ENCODE peak calls at places on chromosomes 2 and 18, in six cellular contexts. U, Q, S, K, L and I are unnamed samples. For H3K4me1, the result is how much of the 10 kb centered on the place peaks cover.

GRCh38 chr2:99598435-99598834 is 108.6 kb upstream of the REV1 start:
- DNase-seq in U (no peak), Q (no peak), S (no peak), K (no peak), L (no peak), I (no peak)

GRCh38 chr2:10384089-10384734 is 63.9 kb downstream of the ODC1 start:
- DNase-seq in U (no peak), Q (no peak), S (no peak), K (no peak), L (no peak), I (no peak)

GRCh38 chr2:179612591-179613298 is 248.7 kb downstream of the ZNF385B start:
- DNase-seq in U (no peak), Q (no peak), S (no peak), K (no peak), L (no peak), I (no peak)

GRCh38 chr2:68741238-68741637 is 6.6 kb downstream of the ARHGAP25 start:
- DNase-seq in U (no peak), Q (no peak), S (no peak), K (no peak), L (no peak), I (no peak)

GRCh38 chr2:20487030-20487391 is 40.1 kb downstream of the RHOB start:
- DNase-seq in U (no peak), Q (no peak), S (peak), K (no peak), L (no peak), I (peak)

GRCh38 chr2:172072279-172072678 is 13.0 kb upstream of the DLX1 start:
- DNase-seq in U (no peak), Q (no peak), S (no peak), K (no peak), L (no peak), I (no peak)

GRCh38 chr18:34977787-34978532 is 63.3 kb upstream of the MAPRE2 start:
- DNase-seq in U (no peak), Q (peak), S (no peak), K (peak), L (no peak), I (peak)

GRCh38 chr2:209940923-209941322 is 61.5 kb upstream of the RPE start:
- DNase-seq in U (no peak), Q (no peak), S (no peak), K (no peak), L (no peak), I (no peak)

GRCh38 chr2:50315366-50315765 is 716.6 kb downstream of the NRXN1 start:
- DNase-seq in U (no peak), Q (no peak), S (no peak), K (no peak), L (no peak), I (no peak)

GRCh38 chr2:238099709-238100048 is 461 bp upstream of the ESPNL start:
- DNase-seq in U (peak), Q (no peak), S (no peak), K (no peak), L (no peak), I (no peak)

GRCh38 chr2:55771612-55772011 is 78.0 kb upstream of the PNPT1 start:
- DNase-seq in U (no peak), Q (no peak), S (no peak), K (no peak), L (peak), I (no peak)

GRCh38 chr2:70922591-70923234 is 13.0 kb upstream of the ATP6V1B1 start:
- DNase-seq in U (peak), Q (no peak), S (no peak), K (peak), L (no peak), I (peak)

GRCh38 chr2:155266579-155266978 is 568.1 kb downstream of the KCNJ3 start:
- DNase-seq in U (no peak), Q (no peak), S (no peak), K (no peak), L (no peak), I (no peak)

GRCh38 chr18:7221424-7222155 is 9.3 kb upstream of the LRRC30 start:
- DNase-seq in U (no peak), Q (peak), S (no peak), K (no peak), L (peak), I (peak)

GRCh38 chr2:42513252-42513918 is 19.6 kb upstream of the KCNG3 start:
- DNase-seq in U (no peak), Q (no peak), S (no peak), K (no peak), L (peak), I (peak)

GRCh38 chr2:160828076-160828475 is 332.2 kb upstream of the TANK start:
- DNase-seq in U (no peak), Q (no peak), S (no peak), K (no peak), L (no peak), I (no peak)

GRCh38 chr2:188582206-188582605 is 290.5 kb downstream of the GULP1 start:
- DNase-seq in U (no peak), Q (no peak), S (no peak), K (no peak), L (no peak), I (no peak)

GRCh38 chr2:229725716-229726346 is 11.5 kb upstream of the DNER start:
- DNase-seq in U (no peak), Q (no peak), S (no peak), K (no peak), L (peak), I (peak)

GRCh38 chr18:37385846-37386435 is 179.7 kb downstream of the CELF4 start:
- DNase-seq in U (no peak), Q (no peak), S (no peak), K (no peak), L (peak), I (no peak)

GRCh38 chr2:191677091-191677645 is 768 bp upstream of the NABP1 start:
- DNase-seq in U (no peak), Q (peak), S (no peak), K (no peak), L (no peak), I (peak)

GRCh38 chr18:71293322-71293721 is 1004.5 kb downstream of the SOCS6 start:
- DNase-seq in U (no peak), Q (no peak), S (no peak), K (no peak), L (no peak), I (no peak)

GRCh38 chr18:76588591-76589303 is 93.7 kb upstream of the ZNF516 start:
- DNase-seq in U (no peak), Q (no peak), S (no peak), K (no peak), L (no peak), I (no peak)

DNA sequence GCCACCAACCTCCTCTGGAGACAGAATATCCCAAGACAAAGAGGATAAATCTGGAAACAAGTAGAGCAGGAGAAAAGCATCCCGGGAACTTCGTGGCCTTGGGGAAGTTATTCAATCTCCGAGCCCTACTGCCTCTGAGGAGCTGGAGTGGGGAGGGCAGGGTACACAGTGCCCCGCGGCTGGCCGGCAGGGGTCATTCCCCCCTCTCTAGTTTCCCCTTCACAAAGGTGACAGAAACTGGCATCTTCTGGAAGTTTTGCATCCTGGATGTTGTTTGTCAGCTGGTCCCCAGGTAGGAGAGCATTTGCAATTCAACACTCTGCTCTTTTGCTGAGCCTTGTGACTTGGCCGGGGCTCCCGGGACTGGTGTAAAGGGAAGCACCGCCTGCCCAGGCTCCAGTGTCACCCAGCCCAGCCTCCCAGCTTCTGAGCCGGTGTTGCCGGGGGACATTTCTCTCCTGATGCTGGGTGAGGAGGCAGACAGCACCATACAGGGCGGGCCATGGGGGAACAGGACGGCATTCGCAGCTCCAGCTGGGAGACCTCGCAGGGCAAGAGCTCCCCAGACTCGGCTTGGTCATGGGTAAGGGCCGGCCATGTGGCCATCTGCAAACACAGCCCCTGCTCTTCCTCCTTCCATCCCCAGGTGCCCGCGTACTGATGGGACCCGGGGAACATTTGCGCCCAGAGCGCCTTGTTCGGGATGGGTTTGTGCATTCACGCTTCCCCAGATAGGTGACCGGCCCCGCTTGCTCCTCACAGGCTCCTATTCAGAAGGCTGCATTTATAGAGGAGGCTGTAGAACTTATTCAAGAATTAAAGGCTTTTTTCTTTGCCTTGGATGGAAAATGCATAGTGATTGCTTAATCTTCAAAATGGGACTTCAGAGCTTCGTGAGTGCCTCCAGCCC is 7.4 kb upstream of the NTSR2 start:
- DNase-seq in U (no peak), Q (no peak), S (peak), K (peak), L (no peak), I (peak)
- H3K27ac ChIP-seq in U (no peak), Q (no peak), S (no peak), K (no peak), L (no peak), I (no peak)

DNA sequence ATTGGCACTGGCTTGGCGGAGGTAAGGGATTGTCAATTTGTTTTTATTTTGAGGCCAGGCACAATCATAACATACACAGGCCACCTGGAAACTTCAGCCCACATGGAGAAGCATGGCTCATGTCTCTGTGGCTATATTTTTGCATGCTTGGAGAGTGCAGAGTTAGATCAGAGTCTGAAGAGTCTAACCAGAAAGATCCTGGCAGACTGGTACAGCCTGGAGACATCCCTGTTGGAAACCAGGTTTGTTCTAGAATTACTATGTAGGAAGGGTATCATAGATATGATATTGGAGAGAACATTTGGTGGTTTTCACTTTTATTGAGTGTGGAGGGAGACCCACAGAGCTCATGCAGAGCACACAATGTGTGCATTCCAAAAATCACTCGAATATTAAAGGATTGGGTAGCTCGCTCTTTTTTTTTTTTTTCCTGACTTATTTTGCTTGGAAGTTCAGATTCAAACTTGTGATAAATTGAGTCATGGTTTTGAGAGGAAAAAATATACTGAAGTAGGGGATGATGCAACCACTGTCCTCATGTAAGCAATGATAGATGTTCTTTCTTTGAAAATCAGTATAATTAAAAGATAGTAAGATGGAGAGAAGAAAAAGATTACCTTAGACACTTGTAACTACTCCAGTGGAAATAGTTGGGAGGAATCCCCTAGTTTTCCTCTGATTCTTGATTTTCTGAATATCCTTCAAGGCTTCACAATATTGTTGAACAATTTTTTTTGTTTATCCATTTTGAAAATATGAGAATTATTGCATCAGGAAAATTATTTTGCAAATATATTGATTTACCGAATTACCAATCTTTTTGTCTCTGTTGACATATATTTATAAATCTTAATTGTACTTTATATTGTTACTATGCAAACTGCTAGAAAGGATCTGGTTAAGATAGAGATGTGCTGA is 185.7 kb upstream of the ZEB2 start:
- DNase-seq in U (no peak), Q (no peak), S (no peak), K (no peak), L (no peak), I (no peak)
- H3K4me1 ChIP-seq in U (under half), Q (under half), S (under half), K (under half), L (under half), I (under half)

DNA sequence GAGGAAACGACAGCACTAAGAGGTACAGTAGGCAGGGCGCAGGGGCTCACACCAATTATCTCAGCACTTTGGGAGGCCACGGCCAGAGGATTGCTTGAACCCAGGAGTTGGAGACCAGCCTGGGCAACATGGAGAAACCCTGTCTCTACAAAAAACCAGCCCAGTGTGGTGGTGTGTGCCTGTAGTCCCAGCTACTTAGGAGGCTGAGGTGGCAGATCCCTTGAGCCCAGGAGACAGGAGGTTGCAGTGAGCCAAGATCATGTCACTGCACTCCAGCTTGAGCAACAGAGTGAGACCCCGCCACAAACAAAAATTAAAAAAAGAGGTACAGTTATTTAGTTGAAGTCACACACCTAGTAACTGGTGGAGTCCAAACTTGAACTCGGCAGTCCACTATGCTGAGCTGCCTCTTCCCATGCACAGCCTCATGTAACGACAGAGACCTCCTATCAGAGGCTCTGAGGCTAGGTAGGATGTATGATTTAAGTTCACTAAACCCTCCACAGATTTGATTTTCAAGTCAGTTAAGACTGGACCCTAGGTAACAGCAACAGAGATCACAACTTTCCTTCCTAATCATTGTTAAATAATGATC is 8.7 kb downstream of the STK17B start:
- DNase-seq in U (no peak), Q (no peak), S (no peak), K (no peak), L (no peak), I (no peak)
- TF ChIP-seq POLR2A in U (no peak), Q (no peak), S (no peak), K (no peak), L (no peak), I (no peak)

DNA sequence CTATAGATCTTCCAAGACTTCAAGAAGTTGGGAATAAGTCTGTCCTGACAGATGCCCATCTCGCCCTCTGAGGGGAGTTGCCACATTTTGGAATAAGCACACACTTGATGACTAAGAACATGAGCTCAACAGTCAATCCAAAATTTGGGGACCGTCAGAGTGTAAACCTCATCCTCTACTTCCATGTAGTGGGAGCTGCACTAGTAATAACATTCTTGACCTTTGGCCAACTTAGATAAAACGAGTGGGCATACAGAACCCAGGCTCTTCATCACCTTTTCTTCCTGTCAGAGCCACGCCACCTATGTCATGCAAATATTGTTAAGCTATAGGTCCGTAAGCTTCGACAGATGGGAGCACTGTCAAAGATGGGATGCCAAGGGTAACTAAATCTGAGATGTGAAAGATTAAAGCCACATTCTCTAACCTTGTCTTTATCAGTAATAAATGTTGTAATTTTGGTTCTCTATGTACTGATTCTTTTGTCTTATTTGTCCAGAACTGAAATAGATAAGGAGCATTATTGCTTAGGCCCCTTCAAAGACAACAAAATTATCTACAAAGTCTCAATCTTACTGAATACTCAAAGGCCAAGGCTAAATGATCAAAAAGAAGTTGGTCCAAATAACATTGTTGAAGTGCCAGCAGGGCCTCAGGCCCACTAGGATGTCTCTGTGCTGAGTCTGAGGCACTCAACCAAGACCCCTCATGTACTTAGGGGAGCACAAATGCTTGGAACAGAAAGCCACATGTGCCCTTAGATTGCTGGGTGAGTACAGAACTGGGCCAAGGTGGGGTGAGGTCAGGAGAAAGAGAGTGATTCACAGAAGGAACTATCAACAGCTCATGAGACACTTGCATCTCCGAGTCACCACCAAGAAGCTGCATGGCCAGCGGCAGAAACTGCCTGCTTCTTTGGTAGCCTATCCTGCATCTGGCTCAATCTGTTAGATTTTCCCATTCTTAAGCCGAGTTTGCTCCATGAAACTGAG is 15.0 kb downstream of the CDH2 start:
- DNase-seq in U (no peak), Q (no peak), S (no peak), K (no peak), L (no peak), I (no peak)
- H3K27ac ChIP-seq in U (no peak), Q (peak), S (no peak), K (no peak), L (no peak), I (peak)

DNA sequence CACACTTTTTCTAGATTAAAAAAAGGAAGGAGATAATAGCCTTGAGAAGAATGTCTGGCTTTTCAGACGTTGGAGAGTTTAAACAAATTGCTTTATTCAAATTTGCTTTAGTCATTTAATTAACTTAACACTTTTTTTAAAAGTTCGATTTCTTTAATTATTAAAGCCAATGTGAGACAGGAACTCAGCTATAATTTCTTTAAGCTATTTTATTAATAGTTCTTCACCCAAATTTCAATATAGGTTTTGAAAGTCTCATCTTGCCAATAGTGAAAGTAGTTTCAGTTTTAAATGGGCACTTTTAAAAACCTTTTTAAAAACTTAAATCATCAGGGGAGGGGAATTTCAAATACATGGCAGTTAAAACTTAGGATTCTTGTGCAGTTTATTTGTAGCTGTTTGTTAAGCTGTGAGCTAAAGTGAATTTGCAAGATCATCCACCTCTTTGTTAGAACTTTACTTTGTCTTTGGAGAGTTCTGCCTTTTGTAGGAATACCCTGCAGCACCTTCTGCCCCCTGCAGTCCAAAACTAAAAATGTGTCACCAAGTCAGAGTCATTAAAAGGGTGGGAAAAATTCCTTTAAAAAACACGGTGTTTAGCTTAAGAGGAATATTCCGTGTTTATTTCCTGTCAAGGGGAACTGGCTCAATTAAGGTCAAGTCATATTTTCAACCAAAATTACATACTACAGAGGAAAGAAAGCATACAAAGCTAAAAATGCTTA is 4.6 kb downstream of the TGIF1 start:
- DNase-seq in U (no peak), Q (peak), S (no peak), K (no peak), L (no peak), I (peak)
- H3K4me1 ChIP-seq in U (half or more), Q (under half), S (under half), K (under half), L (under half), I (under half)

GRCh38 chr2:60552851-60553495 is 481 bp downstream of the BCL11A start:
- DNase-seq in U (no peak), Q (no peak), S (no peak), K (peak), L (no peak), I (no peak)

GRCh38 chr2:60555066-60555793 is 1.8 kb upstream of the BCL11A start:
- DNase-seq in U (no peak), Q (peak), S (peak), K (peak), L (peak), I (peak)

GRCh38 chr2:60553496-60553991 is at the start of gene BCL11A:
- DNase-seq in U (no peak), Q (peak), S (no peak), K (peak), L (peak), I (peak)

GRCh38 chr2:60554649-60555065 is 1.2 kb upstream of the BCL11A start:
- DNase-seq in U (no peak), Q (no peak), S (no peak), K (peak), L (no peak), I (no peak)

DNA sequence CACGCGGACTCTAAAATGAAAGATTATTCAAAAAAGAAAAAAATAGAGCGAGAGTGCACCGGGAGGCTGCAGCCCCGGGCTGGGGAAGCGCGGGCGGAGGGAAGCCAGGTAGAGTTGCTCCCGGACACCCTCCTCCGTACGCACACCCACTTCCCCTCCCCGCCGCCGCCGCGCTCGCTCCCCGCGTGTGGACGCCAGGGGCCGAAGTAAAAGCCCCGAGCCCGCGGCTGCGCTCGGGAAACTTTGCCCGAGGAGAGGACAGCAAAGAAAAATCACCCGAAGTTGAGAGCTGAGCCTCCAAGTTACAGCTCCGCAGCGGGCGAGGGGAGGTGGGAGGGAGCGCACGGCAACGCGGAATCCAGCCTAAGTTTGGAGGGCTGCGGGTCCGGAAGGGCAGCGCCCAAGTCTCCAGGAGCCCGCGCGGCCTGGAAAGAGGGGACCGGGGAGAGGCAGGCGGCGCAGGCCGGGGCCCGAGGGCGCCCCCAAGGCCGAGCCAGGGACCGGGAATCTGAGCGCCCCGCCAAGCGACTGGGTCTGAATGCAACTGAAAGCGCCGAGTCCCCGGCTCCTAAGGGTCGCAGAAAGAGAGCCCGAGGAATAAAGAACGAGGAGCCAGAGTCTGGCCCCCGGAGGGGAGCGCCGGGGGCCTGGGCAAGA is 666 bp upstream of the BCL11A start:
- DNase-seq in U (no peak), Q (peak), S (no peak), K (peak), L (no peak), I (peak)
- TF ChIP-seq POLR2A in U (no peak), Q (no peak), S (no peak), K (no peak), L (no peak), I (no peak)